ENCODE peak calls at places on chromosomes 13 and 19, in four cellular contexts. F, L, V and P are unnamed samples.

GRCh38 chr13:98927954-98928927 is 49.6 kb downstream of the DOCK9 start:
- DNase-seq in V (no peak), L (peak; percentile 92), F (no peak), P (no peak)

GRCh38 chr13:48586591-48587103 is 53.8 kb upstream of the RCBTB2 start:
- DNase-seq in V (peak; percentile 41), L (peak; percentile 67), F (no peak), P (no peak)

GRCh38 chr19:38277969-38278680 is 13.8 kb downstream of the SPINT2 start:
- DNase-seq in L (peak; percentile 87), F (no peak), V (no peak), P (no peak)

GRCh38 chr13:40189426-40189825 is 477.0 kb downstream of the FOXO1 start:
- DNase-seq in V (no peak), L (no peak), F (peak; percentile 40), P (no peak)

GRCh38 chr19:50431343-50432220 is 1.1 kb upstream of the MYBPC2 start:
- DNase-seq in L (peak; percentile 78), F (peak; percentile 87), V (peak; percentile 85), P (peak; percentile 89)

GRCh38 chr19:19053508-19054314 is 10.1 kb upstream of the SLC25A42 start:
- DNase-seq in F (peak; percentile 64), V (peak; percentile 73), L (peak; percentile 73), P (peak; percentile 68)

GRCh38 chr19:38559428-38560401 is 58.0 kb downstream of the MAP4K1 start:
- DNase-seq in L (no peak), F (peak; percentile 53), V (peak; percentile 96), P (peak; percentile 21)

GRCh38 chr13:28469316-28469715 is 25.6 kb downstream of the FLT1 start:
- DNase-seq in F (no peak), V (no peak), L (no peak), P (no peak)